ENCODE peak calls at places on chromosomes 1 and 21, in five cellular contexts. Z is right atrium auricular region, K is esophagus muscularis mucosa, O is stomach, A is heart left ventricle. Y is an unnamed sample.

GRCh38 chr1:33982419-33982818 is 118.5 kb downstream of the HMGB4 start:
- DNase-seq in A (no peak), O (no peak), Z (no peak), K (no peak), Y (no peak)

GRCh38 chr1:224380003-224380402 is 23.3 kb downstream of the CNIH4 start:
- DNase-seq in O (no peak), Z (no peak), A (no peak), K (no peak), Y (no peak)

GRCh38 chr1:43068911-43069310 is 103.2 kb downstream of the EBNA1BP2 start:
- DNase-seq in A (no peak), O (no peak), K (no peak), Z (no peak), Y (no peak)

GRCh38 chr1:174008261-174008660 is 13.9 kb downstream of the RC3H1 start:
- DNase-seq in K (no peak), A (no peak), O (no peak), Z (no peak), Y (no peak)

GRCh38 chr1:166514067-166514466 is 325.2 kb upstream of the POGK start:
- DNase-seq in A (no peak), K (no peak), Z (no peak), O (no peak), Y (no peak)

GRCh38 chr21:17613242-17613676 is 558 bp upstream of the BTG3 start:
- DNase-seq in O (peak; percentile 49), Z (peak; percentile 70), K (no peak), A (peak; percentile 49), Y (peak; percentile 76)

GRCh38 chr1:234369784-234370183 is 3.5 kb upstream of the COA6 start:
- DNase-seq in A (no peak), K (no peak), O (no peak), Z (no peak), Y (no peak)

GRCh38 chr1:30272288-30273020 is 450.9 kb downstream of the MATN1 start:
- DNase-seq in K (no peak), A (no peak), Z (no peak), O (no peak), Y (peak; percentile 60)

GRCh38 chr1:7899741-7900140 is 40.9 kb downstream of the TNFRSF9 start:
- DNase-seq in K (no peak), Z (no peak), A (no peak), O (no peak), Y (no peak)

GRCh38 chr1:178183796-178184195 is 89.9 kb downstream of the RASAL2 start:
- DNase-seq in Z (no peak), K (no peak), O (no peak), A (no peak), Y (no peak)

DNA sequence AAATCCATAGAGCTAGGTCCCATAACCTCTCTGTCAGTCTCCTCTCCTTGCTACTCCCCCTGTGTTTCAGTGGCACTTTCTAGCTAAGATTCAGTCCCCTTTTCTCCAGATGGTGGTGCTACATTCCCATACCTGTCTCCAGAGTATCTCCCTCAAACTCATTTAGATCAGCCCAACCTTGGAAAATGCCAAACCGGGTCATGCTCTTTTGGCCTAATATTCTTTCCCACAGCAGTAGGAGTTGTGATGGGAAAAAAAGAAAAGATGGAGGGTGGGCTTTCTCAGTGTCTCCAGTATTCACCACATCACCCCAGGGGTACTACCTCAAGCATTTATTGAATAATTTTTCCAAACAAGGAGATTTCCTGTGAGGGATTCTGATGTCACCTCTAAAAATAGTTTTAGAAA is 3.2 kb upstream of the RXFP4 start:
- DNase-seq in O (no peak), Z (no peak), A (no peak), K (no peak), Y (no peak)
- H3K27ac ChIP-seq in O (peak overlapping the region; percentile 25), Z (peak overlapping the region; percentile 51), A (peak overlapping the region; percentile 86), K (peak overlapping the region; percentile 8), Y (peak overlapping the region; percentile 73)

DNA sequence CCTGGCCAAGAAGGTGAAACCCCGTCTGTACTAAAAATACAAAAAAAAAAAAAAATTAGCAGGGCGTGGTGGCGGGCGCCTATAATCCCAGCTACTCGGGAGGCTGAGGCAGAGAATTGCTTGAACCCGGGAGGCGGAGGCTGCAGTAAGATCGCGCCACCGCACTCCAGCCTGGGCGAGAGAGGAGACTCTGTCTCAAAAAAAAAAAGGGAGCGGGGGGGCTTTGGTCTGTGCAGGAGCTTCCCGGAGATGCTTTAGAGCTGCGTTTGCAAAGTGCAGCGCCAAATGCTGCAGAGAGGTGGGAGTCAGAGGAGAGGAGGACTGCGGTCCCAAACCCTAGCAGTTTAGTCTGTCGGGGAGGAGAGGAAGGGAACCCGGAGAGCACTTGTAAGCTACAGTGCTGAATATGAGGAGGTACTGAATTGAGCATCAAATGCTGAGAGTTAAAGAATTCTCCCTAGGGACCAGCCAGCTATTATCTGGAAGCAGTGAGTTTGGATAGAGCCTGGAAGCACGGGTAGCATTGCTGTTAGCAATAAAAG is 569 bp downstream of the FALEC start:
- DNase-seq in O (no peak), K (no peak), A (no peak), Z (no peak), Y (no peak)
- TF ChIP-seq CTCF in O (no peak), K (no peak), A (no peak), Z (no peak), Y (no peak)

GRCh38 chr1:59597420-59598199 is 217.1 kb upstream of the HOOK1 start:
- DNase-seq in Z (no peak), K (no peak), A (no peak), O (no peak), Y (no peak)
- H3K27ac ChIP-seq in Z (no peak overlapping the region), K (peak overlapping the region; percentile 88), A (no peak overlapping the region), O (peak overlapping the region; percentile 75), Y (no peak overlapping the region)

GRCh38 chr1:119318466-119319309 is 49.9 kb upstream of the HAO2 start:
- DNase-seq in Z (no peak), O (no peak), A (no peak), K (no peak), Y (no peak)
- TF ChIP-seq CTCF in Z (no peak), O (no peak), A (no peak), K (no peak), Y (no peak)

GRCh38 chr1:94095112-94095637 is 25.8 kb downstream of the ABCA4 start:
- DNase-seq in O (peak; percentile 34), Z (peak; percentile 91), K (peak; percentile 94), A (peak; percentile 93), Y (peak; percentile 88)
- H3K27ac ChIP-seq in O (peak overlapping the region; percentile 84), Z (peak overlapping the region; percentile 62), K (peak overlapping the region; percentile 72), A (peak overlapping the region; percentile 72), Y (peak overlapping the region; percentile 83)

DNA sequence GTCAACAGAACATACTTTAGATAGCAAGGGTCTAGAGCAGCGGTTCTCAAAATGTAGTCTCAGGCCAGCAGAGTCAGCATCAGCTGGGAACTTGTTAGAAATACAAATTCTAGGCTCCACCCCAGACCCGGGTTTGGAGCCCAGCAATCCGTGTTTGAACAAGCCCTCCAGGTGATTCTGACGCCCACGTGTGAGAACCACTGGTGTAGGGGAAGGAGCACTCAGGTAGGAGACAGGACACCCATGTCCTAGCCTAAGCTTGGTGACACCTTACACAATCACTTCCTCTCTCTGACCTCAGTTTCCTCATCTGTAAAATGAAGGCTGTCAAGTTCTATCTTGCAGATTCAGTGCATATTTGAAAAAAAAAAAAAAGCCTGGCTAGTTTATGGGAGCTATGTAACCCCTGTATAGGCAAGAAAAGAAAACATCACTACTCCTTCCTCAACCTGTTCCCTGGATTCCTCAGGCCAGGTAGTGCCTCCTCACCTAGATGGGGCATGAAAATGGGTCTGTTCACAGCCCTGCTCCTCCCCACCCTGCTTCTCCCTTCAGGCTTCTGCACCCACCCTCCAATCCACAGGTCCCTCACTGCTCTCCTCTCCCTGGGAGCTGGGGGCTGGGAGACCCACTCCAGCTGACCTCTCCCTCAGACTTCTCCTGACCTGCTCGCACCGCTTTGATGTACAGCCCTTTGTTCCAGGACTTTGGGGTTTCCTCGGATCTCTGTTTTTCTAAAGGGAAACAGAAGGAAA is 7.1 kb upstream of the PHLDA3 start:
- DNase-seq in K (no peak), O (no peak), Z (no peak), A (no peak), Y (no peak)
- TF ChIP-seq CTCF in K (no peak), O (no peak), Z (no peak), A (no peak), Y (no peak)

GRCh38 chr1:27153549-27153886 is 1.4 kb downstream of the SLC9A1 start:
- DNase-seq in Z (no peak), A (no peak), K (no peak), O (no peak), Y (no peak)

GRCh38 chr1:27153927-27154358 is 982 bp downstream of the SLC9A1 start:
- DNase-seq in A (no peak), K (no peak), O (no peak), Z (no peak), Y (no peak)

GRCh38 chr1:27152829-27153548 is 1.9 kb downstream of the SLC9A1 start:
- DNase-seq in Z (no peak), K (no peak), O (no peak), A (no peak), Y (no peak)

GRCh38 chr1:27150641-27151040 is 4.3 kb downstream of the SLC9A1 start:
- DNase-seq in O (no peak), A (no peak), K (no peak), Z (no peak), Y (no peak)

DNA sequence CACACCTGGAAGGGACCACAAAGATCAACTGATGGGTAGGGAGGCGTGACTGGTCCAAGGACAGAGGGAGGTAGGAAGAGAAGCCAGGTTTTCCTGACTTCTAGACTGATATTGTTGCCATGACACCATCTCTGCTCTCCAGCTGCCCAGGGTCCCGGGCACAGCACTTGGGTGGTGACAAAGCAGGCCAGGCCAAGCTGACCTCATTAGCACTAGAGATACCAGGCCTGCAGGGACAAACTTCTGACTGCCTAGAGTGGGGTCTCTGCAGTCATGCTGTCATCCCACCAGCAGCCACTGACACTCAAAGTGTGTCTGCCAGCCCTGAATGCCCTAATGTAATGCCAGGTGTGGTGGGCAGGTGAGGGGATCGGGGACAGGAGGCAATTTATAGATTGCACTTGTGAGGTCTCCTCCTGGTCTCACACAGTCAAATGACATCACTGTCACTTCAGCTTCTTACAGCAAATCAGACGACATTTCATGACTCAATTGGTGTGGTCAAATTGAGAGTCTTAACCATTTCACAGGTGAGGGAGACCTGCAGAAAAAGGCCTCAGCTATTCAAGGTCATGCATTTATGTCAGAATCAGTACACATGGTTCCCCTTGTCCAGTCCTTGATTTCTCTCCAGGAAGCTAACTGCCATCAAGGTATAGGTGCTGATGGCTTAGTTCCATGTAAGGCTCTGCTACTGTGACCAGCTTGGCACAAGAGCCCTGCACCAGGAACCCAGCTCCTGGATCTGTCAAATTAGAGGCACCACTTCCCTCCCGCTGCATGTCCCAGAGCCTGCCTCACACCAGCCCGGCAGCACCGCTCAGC is 2.7 kb downstream of the SLC9A1 start:
- DNase-seq in Z (no peak), K (no peak), A (peak; percentile 68), O (no peak), Y (no peak)
- H3K27ac ChIP-seq in Z (peak overlapping the region; percentile 91), K (peak overlapping the region; percentile 90), A (peak overlapping the region; percentile 93), O (peak overlapping the region; percentile 93), Y (peak overlapping the region; percentile 92)

GRCh38 chr1:14143777-14144176 is 443.8 kb downstream of the PRDM2 start:
- DNase-seq in O (no peak), Z (no peak), K (no peak), A (no peak), Y (no peak)

DNA sequence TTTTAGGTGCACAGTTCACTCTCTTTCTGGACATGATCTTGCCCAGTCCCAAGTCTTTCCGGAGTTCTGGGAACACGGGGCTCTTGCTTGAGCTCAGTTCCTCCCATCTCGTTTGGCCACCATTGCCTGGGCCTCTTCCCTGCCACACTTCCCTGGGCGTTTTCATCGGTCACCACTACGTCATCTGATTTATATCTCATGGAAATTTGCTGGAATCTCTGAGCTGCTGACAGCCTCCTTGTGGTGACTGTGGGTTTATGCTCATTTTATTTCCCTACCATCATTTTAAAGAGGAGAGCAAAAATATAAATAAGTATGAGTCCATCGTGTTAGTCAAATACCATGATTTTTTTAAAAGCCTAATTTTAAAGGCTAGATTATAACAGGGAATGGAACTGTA is 449.1 kb upstream of the KAZN start:
- DNase-seq in Z (no peak), K (peak; percentile 66), A (no peak), O (no peak), Y (no peak)
- TF ChIP-seq CTCF in Z (no peak), K (no peak), A (no peak), O (no peak), Y (no peak)